ENCODE peak calls at places on chromosome 1, in ten cellular contexts. D is sigmoid colon; B is tibial artery; W is prostate gland; G is cardiac muscle cell; V is spleen; H is AG04450; E is CD8-positive, alpha-beta T cell; M is neural crest cell; X is colonic mucosa. U is an unnamed sample.

GRCh38 chr1:103489881-103490280 is 35.6 kb upstream of the RNPC3 start:
- DNase-seq in M (no peak), V (no peak), X (no peak), G (no peak), E (no peak), D (no peak), B (no peak), H (no peak), W (no peak), U (no peak)

GRCh38 chr1:23453455-23454000 is 29.0 kb upstream of the TCEA3 start:
- DNase-seq in D (no peak), X (no peak), G (no peak), M (no peak), B (no peak), E (no peak), V (no peak), W (no peak), H (no peak), U (no peak)

GRCh38 chr1:191588905-191589304 is 569.4 kb upstream of the RGS18 start:
- DNase-seq in X (no peak), H (no peak), B (no peak), D (no peak), G (no peak), W (no peak), M (no peak), V (no peak), E (no peak), U (no peak)

GRCh38 chr1:229619614-229620013 is 6.3 kb downstream of the TAF5L start:
- DNase-seq in M (no peak), B (no peak), W (no peak), D (no peak), H (no peak), G (no peak), V (no peak), X (no peak), E (no peak), U (no peak)

GRCh38 chr1:39857479-39857878 is 25.8 kb downstream of the TRIT1 start:
- DNase-seq in B (no peak), D (no peak), H (no peak), W (no peak), X (no peak), V (no peak), M (no peak), G (no peak), E (no peak), U (no peak)

GRCh38 chr1:61142726-61143500 is 60.6 kb downstream of the NFIA start:
- DNase-seq in G (no peak), H (no peak), M (no peak), D (no peak), W (peak; percentile 69), V (no peak), X (peak; percentile 55), E (no peak), B (no peak), U (no peak)

GRCh38 chr1:111747282-111747734 is 8.1 kb upstream of the INKA2 start:
- DNase-seq in D (no peak), H (no peak), E (peak; percentile 17), W (peak; percentile 36), X (peak; percentile 89), M (peak; percentile 46), V (no peak), G (peak; percentile 87), B (no peak), U (no peak)

GRCh38 chr1:157006676-157007075 is 38.9 kb downstream of the ARHGEF11 start:
- DNase-seq in H (no peak), E (no peak), B (no peak), X (no peak), G (no peak), M (no peak), V (no peak), W (no peak), D (no peak), U (no peak)

GRCh38 chr1:153968400-153968799 is 698 bp downstream of the CREB3L4 start:
- DNase-seq in E (no peak), M (no peak), H (no peak), G (no peak), D (peak; percentile 70), X (peak; percentile 42), V (peak; percentile 79), W (peak; percentile 36), B (no peak), U (no peak)

GRCh38 chr1:55040953-55041494 is 1.7 kb downstream of the PCSK9 start:
- DNase-seq in M (no peak), X (no peak), D (no peak), W (no peak), G (no peak), E (no peak), B (peak; percentile 23), H (no peak), V (no peak), U (no peak)

GRCh38 chr1:245277276-245277675 is 122.5 kb downstream of the KIF26B start:
- DNase-seq in X (no peak), E (no peak), V (no peak), D (no peak), H (no peak), M (no peak), G (no peak), W (no peak), B (no peak), U (no peak)

GRCh38 chr1:184150776-184151531 is 99.4 kb downstream of the TSEN15 start:
- DNase-seq in D (no peak), V (no peak), X (no peak), G (peak; percentile 41), E (no peak), H (no peak), M (no peak), W (no peak), B (peak; percentile 80), U (no peak)

GRCh38 chr1:73674945-73675561 is 522.9 kb downstream of the LRRIQ3 start:
- DNase-seq in W (no peak), H (no peak), E (no peak), B (no peak), G (peak; percentile 6), M (no peak), D (no peak), X (no peak), V (no peak), U (no peak)

GRCh38 chr1:88998716-88999115 is 6.3 kb upstream of the KYAT3 start:
- DNase-seq in H (no peak), E (no peak), M (peak; percentile 16), X (no peak), V (no peak), W (peak; percentile 59), B (no peak), G (peak; percentile 81), D (no peak), U (no peak)

DNA sequence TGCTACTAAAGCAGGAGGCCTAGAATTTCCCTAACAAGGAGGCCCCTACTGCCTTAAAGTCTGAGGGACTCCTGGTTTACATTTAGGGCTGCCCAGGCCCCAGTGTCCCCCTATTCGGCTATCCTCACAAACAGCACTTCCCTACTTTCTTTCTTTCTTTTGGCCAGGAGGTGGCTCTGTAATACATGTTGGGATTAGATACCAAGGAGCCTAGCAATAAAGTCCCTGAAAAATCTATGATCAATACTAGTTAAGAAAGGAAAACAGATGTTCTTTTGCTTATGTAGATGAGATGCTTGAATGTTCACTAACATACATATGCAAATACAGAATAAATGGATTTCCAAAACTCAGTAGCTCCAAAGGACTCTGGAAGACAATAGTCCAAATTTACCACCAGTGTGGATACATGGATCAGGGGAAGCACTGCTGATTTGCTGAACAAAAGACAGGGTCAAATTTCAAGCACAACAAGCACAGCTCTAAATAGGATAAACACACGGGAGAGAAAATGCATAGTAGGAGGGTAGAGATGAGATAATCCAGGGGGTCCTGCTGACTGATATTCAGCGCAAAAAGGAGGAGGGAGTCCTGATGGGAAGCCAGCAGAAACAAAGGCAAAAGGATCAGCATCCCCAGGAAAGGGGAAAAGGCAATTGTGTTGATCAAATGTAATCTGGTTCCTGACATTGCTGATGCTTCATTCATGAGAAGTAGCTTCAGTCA is 240.0 kb downstream of the NUF2 start:
- DNase-seq in G (peak; percentile 30), H (no peak), X (no peak), M (no peak), E (no peak), D (no peak), V (no peak), W (no peak), B (no peak), U (no peak)
- TF ChIP-seq CTCF in G (peak; percentile 40), H (peak; percentile 28), X (peak; percentile 13), M (peak; percentile 62), E (no peak), D (peak; percentile 44), V (no peak), W (peak; percentile 10), B (peak; percentile 11), U (no peak)

GRCh38 chr1:15584489-15585363 is at the start of gene AGMAT:
- DNase-seq in M (peak; percentile 50), W (no peak), X (peak; percentile 76), V (peak; percentile 90), H (no peak), E (peak; percentile 32), D (no peak), B (no peak), G (peak; percentile 45), U (peak; percentile 64)
- TF ChIP-seq CTCF in M (peak; percentile 61), W (no peak), X (no peak), V (no peak), H (peak; percentile 43), E (no peak), D (peak; percentile 21), B (peak; percentile 9), G (peak; percentile 43), U (no peak)

GRCh38 chr1:244212219-244212618 is 161.1 kb downstream of the ZBTB18 start:
- DNase-seq in H (no peak), V (no peak), D (no peak), E (no peak), W (no peak), G (no peak), B (no peak), X (no peak), M (no peak), U (no peak)

GRCh38 chr1:244209955-244210354 is 158.9 kb downstream of the ZBTB18 start:
- DNase-seq in E (no peak), B (no peak), G (no peak), W (no peak), H (no peak), D (no peak), V (no peak), M (no peak), X (no peak), U (no peak)

GRCh38 chr1:244212792-244213475 is 161.9 kb downstream of the ZBTB18 start:
- DNase-seq in M (no peak), V (no peak), D (no peak), H (no peak), G (peak; percentile 51), E (no peak), W (no peak), X (no peak), B (no peak), U (no peak)

GRCh38 chr1:244211559-244211944 is 160.5 kb downstream of the ZBTB18 start:
- DNase-seq in E (no peak), W (peak; percentile 42), M (no peak), X (peak; percentile 28), B (no peak), G (peak; percentile 87), H (no peak), D (no peak), V (no peak), U (no peak)

GRCh38 chr1:244210884-244211558 is 159.9 kb downstream of the ZBTB18 start:
- DNase-seq in V (no peak), B (no peak), W (no peak), E (no peak), M (no peak), X (peak; percentile 26), G (peak; percentile 38), H (no peak), D (no peak), U (no peak)
- TF ChIP-seq CTCF in V (no peak), B (peak; percentile 12), W (no peak), E (no peak), M (peak; percentile 43), X (peak; percentile 31), G (peak; percentile 54), H (peak; percentile 26), D (no peak), U (no peak)

GRCh38 chr1:116189481-116189880 is 78.3 kb downstream of the MAB21L3 start:
- DNase-seq in B (no peak), X (peak; percentile 15), V (no peak), E (no peak), D (no peak), G (no peak), W (no peak), M (no peak), H (no peak), U (no peak)
- TF ChIP-seq CTCF in B (no peak), X (no peak), V (no peak), E (no peak), D (no peak), G (no peak), W (no peak), M (no peak), H (no peak), U (no peak)